ENCODE peak calls at places on chromosome 11, in eight cellular contexts. E is A549, K is adrenal gland, H is right lobe of liver, I is Peyer's patch, O is IMR-90, A is body of pancreas, P is ovary. Y is an unnamed sample.

GRCh38 chr11:69396948-69397307 is 84.5 kb upstream of the LINC01488 start:
- DNase-seq in E (no peak), K (no peak), H (no peak), I (no peak), O (no peak), A (peak; percentile 5), P (no peak), Y (no peak)

GRCh38 chr11:45180158-45180887 is 33.9 kb downstream of the PRDM11 start:
- DNase-seq in E (peak; percentile 60), K (peak; percentile 59), H (peak; percentile 58), I (peak; percentile 75), O (no peak), A (peak; percentile 77), P (peak; percentile 53), Y (peak; percentile 82)

GRCh38 chr11:69563946-69564780 is 76.8 kb upstream of the CCND1 start:
- DNase-seq in E (no peak), K (no peak), H (no peak), I (no peak), O (peak; percentile 30), A (no peak), P (no peak), Y (no peak)

GRCh38 chr11:126751242-126751641 is 249.3 kb downstream of the KIRREL3 start:
- DNase-seq in E (no peak), K (no peak), H (no peak), I (no peak), O (peak; percentile 89), A (no peak), P (no peak), Y (no peak)

GRCh38 chr11:74474316-74474715 is 7.0 kb upstream of the KCNE3 start:
- DNase-seq in E (no peak), K (no peak), H (no peak), I (no peak), O (no peak), A (no peak), P (peak; percentile 81), Y (no peak)

GRCh38 chr11:32033491-32033890 is 57.4 kb upstream of the RCN1 start:
- DNase-seq in E (no peak), K (no peak), H (no peak), I (no peak), O (peak; percentile 23), A (no peak), P (no peak), Y (no peak)

GRCh38 chr11:69372589-69373250 is 78.8 kb downstream of the MYEOV start:
- DNase-seq in E (no peak), K (no peak), H (peak; percentile 24), I (peak; percentile 25), O (no peak), A (no peak), P (no peak), Y (no peak)

GRCh38 chr11:27485930-27486773 is 13.6 kb upstream of the LGR4 start:
- DNase-seq in E (peak; percentile 71), K (peak; percentile 61), H (no peak), I (no peak), O (peak; percentile 61), A (peak; percentile 54), P (no peak), Y (peak; percentile 66)

GRCh38 chr11:46664612-46665011 is 35.8 kb downstream of the ARHGAP1 start:
- DNase-seq in E (no peak), K (no peak), H (peak; percentile 19), I (no peak), O (no peak), A (no peak), P (no peak), Y (no peak)

GRCh38 chr11:118657238-118657637 is 22.2 kb downstream of the TREH start:
- DNase-seq in E (no peak), K (no peak), H (no peak), I (no peak), O (no peak), A (no peak), P (no peak), Y (peak; percentile 16)

GRCh38 chr11:126194121-126194543 is 17.3 kb downstream of the RPUSD4 start:
- DNase-seq in E (peak; percentile 37), K (peak; percentile 51), H (no peak), I (peak; percentile 72), O (peak; percentile 59), A (peak; percentile 48), P (peak; percentile 38), Y (peak; percentile 63)

GRCh38 chr11:64331569-64332371 is 8.2 kb upstream of the CCDC88B start:
- DNase-seq in E (peak; percentile 92), K (peak; percentile 99), H (peak; percentile 64), I (peak; percentile 94), O (peak; percentile 87), A (peak; percentile 93), P (peak; percentile 53), Y (peak; percentile 95)

GRCh38 chr11:64767344-64768299 is 7.8 kb upstream of the PYGM start:
- DNase-seq in E (peak; percentile 82), K (peak; percentile 88), H (no peak), I (peak; percentile 91), O (peak; percentile 60), A (peak; percentile 67), P (peak; percentile 35), Y (peak; percentile 83)

GRCh38 chr11:4697583-4697982 is at the start of gene OR51E2:
- DNase-seq in E (no peak), K (no peak), H (no peak), I (no peak), O (peak; percentile 78), A (no peak), P (no peak), Y (peak; percentile 16)

GRCh38 chr11:1851437-1852180 is 1.3 kb upstream of the LSP1 start:
- DNase-seq in E (no peak), K (no peak), H (no peak), I (no peak), O (no peak), A (no peak), P (no peak), Y (no peak)

GRCh38 chr11:76159983-76160661 is 46.2 kb downstream of the WNT11 start:
- DNase-seq in E (no peak), K (no peak), H (no peak), I (no peak), O (no peak), A (peak; percentile 55), P (no peak), Y (no peak)

GRCh38 chr11:702731-703461 is 3.1 kb upstream of the EPS8L2 start:
- DNase-seq in E (no peak), K (peak; percentile 49), H (peak; percentile 87), I (peak; percentile 74), O (no peak), A (peak; percentile 85), P (no peak), Y (no peak)
- TF ChIP-seq POLR2A in E (no peak), K (no peak), H (peak; percentile 49), I (no peak), O (no peak), A (no peak), P (no peak), Y (no peak)

DNA sequence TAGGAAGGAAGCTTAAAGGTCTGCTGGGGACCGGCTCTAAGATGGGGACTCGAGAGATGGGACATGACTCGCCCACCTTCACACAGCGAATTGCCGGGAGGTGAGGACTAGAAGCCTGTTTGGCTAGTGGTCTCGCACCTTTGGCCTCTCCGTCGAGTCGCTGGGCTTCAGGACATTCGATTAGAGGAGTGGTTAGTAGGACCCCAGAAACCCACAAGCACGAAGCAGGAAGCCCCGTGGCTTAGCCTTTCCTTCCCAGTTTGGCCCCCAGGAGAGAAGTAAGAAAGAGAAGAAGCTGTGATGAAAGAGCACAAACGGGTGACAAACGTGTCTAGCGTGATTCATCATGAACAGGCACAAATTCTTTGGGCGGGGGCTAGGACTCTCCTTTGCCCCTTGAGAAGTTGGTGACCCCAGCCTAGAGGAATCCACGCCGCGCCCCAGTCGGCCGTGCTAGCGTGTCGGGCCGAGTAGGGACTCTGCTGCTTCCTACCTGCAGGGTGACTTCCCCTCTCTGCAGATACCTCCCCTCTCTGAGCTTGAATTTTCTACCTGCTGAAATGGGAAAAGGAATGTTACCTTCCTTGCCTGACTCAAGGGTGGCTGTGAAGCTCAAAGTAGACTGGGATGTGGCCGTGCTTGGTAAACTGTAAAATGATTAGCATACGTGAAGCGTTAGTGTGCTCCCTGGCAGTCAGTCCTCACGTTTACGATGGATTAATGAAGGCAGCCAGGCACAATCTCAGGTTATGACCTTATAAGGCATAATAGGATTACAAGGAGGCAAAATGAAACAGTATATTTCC is 1.1 kb upstream of the ADM start:
- DNase-seq in E (peak; percentile 78), K (peak; percentile 38), H (peak; percentile 65), I (peak; percentile 78), O (peak; percentile 68), A (peak; percentile 38), P (no peak), Y (peak; percentile 84)
- TF ChIP-seq POLR2A in E (no peak), K (no peak), H (peak; percentile 31), I (peak; percentile 55), O (no peak), A (no peak), P (no peak), Y (no peak)

DNA sequence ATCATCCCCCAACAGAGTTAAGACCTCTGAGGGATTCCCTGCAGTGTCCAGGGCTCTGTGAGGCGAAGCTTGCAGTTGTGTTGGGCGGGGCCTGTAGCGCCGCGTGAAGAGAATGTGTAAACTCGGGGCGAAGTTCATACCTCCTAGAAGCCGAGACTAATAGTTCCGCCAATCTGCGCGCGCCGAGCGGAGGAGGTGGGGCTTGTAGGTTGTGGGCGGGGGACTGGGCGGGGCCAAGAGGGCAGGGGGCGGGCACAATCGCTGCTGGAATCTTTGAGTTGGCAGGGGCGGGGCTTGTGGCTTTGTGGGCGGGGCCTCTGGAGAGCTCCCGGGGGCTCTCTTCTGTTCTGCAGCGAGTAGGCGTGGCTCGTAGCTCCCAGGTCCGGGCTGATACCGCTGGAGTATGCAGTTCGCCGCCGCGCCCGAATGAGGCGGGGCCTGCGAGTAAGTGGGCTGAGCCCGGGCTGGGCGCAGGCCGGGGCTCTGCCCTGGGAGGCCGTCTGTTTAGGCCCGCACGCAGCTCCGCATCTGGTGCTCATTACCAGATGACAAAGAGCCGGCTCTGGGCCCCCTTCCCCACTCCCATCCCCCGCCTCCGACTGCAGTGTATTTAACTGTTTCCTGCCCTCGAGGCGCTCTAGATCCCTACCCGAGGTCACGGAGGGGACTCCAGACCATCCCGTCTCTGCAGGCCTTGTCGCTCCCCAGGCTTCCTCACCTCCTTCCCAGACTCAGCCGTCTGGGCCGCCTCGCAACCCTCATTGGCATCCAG is 4.1 kb downstream of the CD248 start:
- DNase-seq in E (peak; percentile 98), K (peak; percentile 100), H (peak; percentile 99), I (peak; percentile 100), O (peak; percentile 99), A (peak; percentile 98), P (peak; percentile 99), Y (peak; percentile 99)
- TF ChIP-seq POLR2A in E (peak; percentile 41), K (peak; percentile 48), H (peak; percentile 28), I (no peak), O (peak; percentile 68), A (no peak), P (peak; percentile 37), Y (peak; percentile 50)

GRCh38 chr11:83073248-83073647 is 1.6 kb upstream of the RAB30 start:
- DNase-seq in E (no peak), K (no peak), H (no peak), I (no peak), O (no peak), A (no peak), P (no peak), Y (no peak)

GRCh38 chr11:83071641-83072591 is at the start of gene RAB30:
- DNase-seq in E (peak; percentile 99), K (peak; percentile 99), H (peak; percentile 98), I (peak; percentile 99), O (peak; percentile 100), A (peak; percentile 99), P (peak; percentile 97), Y (peak; percentile 100)

GRCh38 chr11:83070878-83071640 is 638 bp downstream of the RAB30 start:
- DNase-seq in E (no peak), K (peak; percentile 69), H (peak; percentile 60), I (peak; percentile 66), O (peak; percentile 26), A (peak; percentile 49), P (peak; percentile 64), Y (no peak)

GRCh38 chr11:83073884-83074283 is 2.2 kb upstream of the RAB30 start:
- DNase-seq in E (no peak), K (no peak), H (no peak), I (no peak), O (no peak), A (no peak), P (no peak), Y (no peak)

GRCh38 chr11:83072689-83073242 is 1.1 kb upstream of the RAB30 start:
- DNase-seq in E (no peak), K (no peak), H (no peak), I (no peak), O (no peak), A (no peak), P (no peak), Y (peak; percentile 33)
- TF ChIP-seq POLR2A in E (no peak), K (no peak), H (no peak), I (no peak), O (no peak), A (no peak), P (no peak), Y (no peak)